ENCODE peak calls at places on chromosomes 7 and 10, in five cellular contexts. D is right lobe of liver, K is heart left ventricle, R is body of pancreas, Y is IMR-90. S is an unnamed sample.

GRCh38 chr10:114915294-114915693 is 22.7 kb upstream of the TRUB1 start:
- DNase-seq in D (no peak), K (no peak), R (no peak), Y (no peak), S (no peak)

GRCh38 chr7:149626972-149627371 is 129.4 kb upstream of the ZNF746 start:
- DNase-seq in D (no peak), K (no peak), R (no peak), Y (no peak), S (no peak)

GRCh38 chr10:589961-590680 is 99.3 kb downstream of the DIP2C start:
- DNase-seq in D (no peak), K (no peak), R (no peak), Y (no peak), S (no peak)

GRCh38 chr10:103911021-103911459 is 6.9 kb downstream of the STN1 start:
- DNase-seq in D (no peak), K (no peak), R (no peak), Y (no peak), S (no peak)

GRCh38 chr10:115829501-115830215 is 443.3 kb downstream of the GFRA1 start:
- DNase-seq in D (no peak), K (no peak), R (no peak), Y (peak), S (no peak)

GRCh38 chr10:93462881-93463280 is 19.3 kb downstream of the MYOF start:
- DNase-seq in D (no peak), K (no peak), R (no peak), Y (peak), S (no peak)

GRCh38 chr7:1474736-1475135 is 15.5 kb upstream of the MICALL2 start:
- DNase-seq in D (no peak), K (no peak), R (no peak), Y (peak), S (no peak)

GRCh38 chr10:112115781-112116385 is 67.7 kb downstream of the GPAM start:
- DNase-seq in D (no peak), K (no peak), R (peak), Y (peak), S (no peak)

GRCh38 chr7:81937091-81937490 is 167.2 kb upstream of the HGF start:
- DNase-seq in D (no peak), K (no peak), R (no peak), Y (peak), S (no peak)

GRCh38 chr10:75014516-75015230 is 96.8 kb upstream of the SAMD8 start:
- DNase-seq in D (no peak), K (no peak), R (no peak), Y (no peak), S (no peak)

GRCh38 chr7:42240416-42240815 is 3.4 kb upstream of the GLI3 start:
- DNase-seq in D (no peak), K (no peak), R (no peak), Y (no peak), S (no peak)

GRCh38 chr10:11345224-11346054 is 266.0 kb downstream of the USP6NL start:
- DNase-seq in D (no peak), K (no peak), R (no peak), Y (no peak), S (no peak)

GRCh38 chr7:28332031-28332430 is 80.3 kb upstream of the CREB5 start:
- DNase-seq in D (no peak), K (no peak), R (no peak), Y (no peak), S (no peak)

GRCh38 chr10:26854524-26854923 is 6.2 kb downstream of the ABI1 start:
- DNase-seq in D (no peak), K (no peak), R (no peak), Y (peak), S (no peak)

GRCh38 chr10:102998508-102998907 is 80.4 kb downstream of the CNNM2 start:
- DNase-seq in D (no peak), K (no peak), R (no peak), Y (no peak), S (no peak)

GRCh38 chr7:46885167-46885566 is 696.7 kb downstream of the TNS3 start:
- DNase-seq in D (no peak), K (no peak), R (no peak), Y (no peak), S (no peak)

GRCh38 chr7:98974906-98975816 is 96.8 kb downstream of the TRRAP start:
- DNase-seq in D (no peak), K (peak), R (no peak), Y (no peak), S (no peak)

GRCh38 chr10:103986360-103986759 is 19.4 kb downstream of the SLK start:
- DNase-seq in D (no peak), K (no peak), R (no peak), Y (no peak), S (no peak)

GRCh38 chr10:72702868-72703581 is 11.1 kb downstream of the MCU start:
- DNase-seq in D (no peak), K (no peak), R (no peak), Y (peak), S (no peak)

GRCh38 chr10:68496072-68496471 is 24.3 kb upstream of the DNA2 start:
- DNase-seq in D (no peak), K (no peak), R (no peak), Y (no peak), S (no peak)

GRCh38 chr10:50432206-50432605 is 180.9 kb upstream of the ASAH2 start:
- DNase-seq in D (no peak), K (no peak), R (no peak), Y (no peak), S (no peak)

GRCh38 chr7:118877187-118877586 is 652.7 kb downstream of the ANKRD7 start:
- DNase-seq in D (no peak), K (no peak), R (no peak), Y (no peak), S (no peak)

GRCh38 chr7:108541493-108541892 is 15.6 kb upstream of the PNPLA8 start:
- DNase-seq in D (no peak), K (no peak), R (no peak), Y (no peak), S (no peak)

GRCh38 chr7:28891192-28891872 is 66.8 kb downstream of the TRIL start:
- DNase-seq in D (peak), K (no peak), R (peak), Y (no peak), S (no peak)

GRCh38 chr10:75939541-75939940 is 508.1 kb downstream of the LRMDA start:
- DNase-seq in D (no peak), K (no peak), R (no peak), Y (no peak), S (no peak)

GRCh38 chr7:73721237-73721848 is 1.9 kb upstream of the STX1A start:
- DNase-seq in D (peak), K (peak), R (peak), Y (no peak), S (no peak)

GRCh38 chr10:28664369-28664740 is 13.0 kb upstream of the BAMBI start:
- DNase-seq in D (no peak), K (no peak), R (no peak), Y (peak), S (no peak)

GRCh38 chr10:133421336-133422222 is 2.8 kb downstream of the SPRN start:
- DNase-seq in D (peak), K (no peak), R (no peak), Y (no peak), S (no peak)

GRCh38 chr7:129989466-129989865 is 36.7 kb upstream of the UBE2H start:
- DNase-seq in D (no peak), K (no peak), R (peak), Y (no peak), S (no peak)

GRCh38 chr7:106618480-106618879 is 42.5 kb downstream of the CCDC71L start:
- DNase-seq in D (no peak), K (no peak), R (no peak), Y (peak), S (no peak)

GRCh38 chr10:31320179-31320597 is 1.2 kb downstream of the ZEB1 start:
- DNase-seq in D (peak), K (peak), R (peak), Y (no peak), S (no peak)

GRCh38 chr10:11210211-11210922 is 192.7 kb downstream of the CELF2 start:
- DNase-seq in D (no peak), K (peak), R (no peak), Y (no peak), S (no peak)

GRCh38 chr10:91051834-91052233 is 130.9 kb upstream of the ANKRD1 start:
- DNase-seq in D (no peak), K (peak), R (peak), Y (no peak), S (no peak)

GRCh38 chr7:40978047-40978446 is 724.8 kb downstream of the INHBA start:
- DNase-seq in D (no peak), K (no peak), R (no peak), Y (no peak), S (no peak)

GRCh38 chr7:55054252-55054651 is 35.4 kb downstream of the EGFR start:
- DNase-seq in D (no peak), K (no peak), R (no peak), Y (no peak), S (no peak)
- H3K27ac ChIP-seq in D (peak), K (no peak), R (no peak), Y (peak), S (peak)

GRCh38 chr7:94509264-94509878 is at the start of gene CASD1:
- DNase-seq in D (peak), K (peak), R (peak), Y (peak), S (peak)
- TF ChIP-seq POLR2A in D (no peak), K (no peak), R (peak), Y (no peak), S (no peak)

GRCh38 chr10:122998934-122999333 is 9.7 kb downstream of the IKZF5 start:
- DNase-seq in D (no peak), K (no peak), R (no peak), Y (no peak), S (no peak)
- H3K27ac ChIP-seq in D (no peak), K (no peak), R (no peak), Y (no peak), S (no peak)

DNA sequence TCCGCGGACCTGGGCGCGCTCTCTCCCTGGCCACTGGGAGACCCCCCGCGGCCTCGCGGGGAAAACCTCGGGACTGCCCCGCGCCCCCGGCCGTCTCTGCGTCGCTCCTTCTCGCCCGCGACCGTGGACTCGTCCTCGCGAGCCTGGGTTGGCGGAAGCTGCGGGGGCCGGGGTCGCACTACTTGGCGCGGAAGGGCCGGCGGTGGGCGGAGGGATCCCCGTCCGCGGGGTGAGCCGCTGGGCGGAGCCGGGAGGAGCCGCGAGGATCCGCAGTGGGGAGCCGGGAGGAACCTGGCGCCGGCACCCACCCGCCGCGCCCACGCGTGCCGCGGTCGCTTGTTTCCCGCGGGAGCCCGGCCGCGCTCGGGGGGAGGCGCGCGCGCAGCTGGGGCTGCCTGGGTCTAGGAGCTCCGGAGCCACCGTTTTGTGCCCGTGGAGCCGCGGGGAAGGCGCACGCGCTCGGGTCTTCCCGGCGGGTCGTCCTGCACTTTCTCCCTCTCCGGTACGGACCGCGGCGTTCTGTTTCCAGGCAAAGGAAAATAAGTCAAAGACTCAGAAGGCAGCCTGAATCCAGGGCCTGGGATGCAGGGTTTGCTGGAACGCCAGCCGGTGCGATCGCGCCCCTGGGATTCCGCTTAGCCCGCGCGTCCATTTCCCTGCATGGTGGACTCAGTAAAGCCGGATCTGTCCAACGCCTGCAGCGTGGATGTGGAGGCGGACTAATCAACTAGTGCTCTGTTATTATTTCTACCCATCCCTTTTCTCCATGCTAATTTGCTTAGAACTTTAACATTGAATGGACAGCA is 28.7 kb upstream of the KMT2C start:
- DNase-seq in D (peak), K (peak), R (peak), Y (peak), S (no peak)
- TF ChIP-seq POLR2A in D (peak), K (no peak), R (peak), Y (no peak), S (no peak)